ENCODE peak calls at places on chromosomes 2 and 18, in nine cellular contexts. One of them, this sample, is unnamed.

GRCh38 chr2:101828267-101829017 is 130.9 kb downstream of the MAP4K4 start:
- DNase-seq in coronary artery: no peak
- DNase-seq in lower lobe of right lung: no peak
- DNase-seq in fibroblast of pulmonary artery: peak; percentile 60
- DNase-seq in IMR-90: no peak
- DNase-seq in A549: no peak
- DNase-seq in uterus: no peak
- DNase-seq in brain microvascular endothelial cell: no peak
- DNase-seq in neuronal stem cell: no peak
- DNase-seq in this sample: peak; percentile 69

GRCh38 chr2:164671664-164672396 is 50.5 kb upstream of the GRB14 start:
- DNase-seq in coronary artery: no peak
- DNase-seq in lower lobe of right lung: no peak
- DNase-seq in fibroblast of pulmonary artery: peak; percentile 8
- DNase-seq in IMR-90: no peak
- DNase-seq in A549: no peak
- DNase-seq in uterus: no peak
- DNase-seq in brain microvascular endothelial cell: peak; percentile 7
- DNase-seq in neuronal stem cell: no peak
- DNase-seq in this sample: no peak

GRCh38 chr2:231926180-231926741 is at the start of gene NPPC:
- DNase-seq in coronary artery: peak; percentile 65
- DNase-seq in lower lobe of right lung: peak; percentile 51
- DNase-seq in fibroblast of pulmonary artery: peak; percentile 48
- DNase-seq in IMR-90: peak; percentile 54
- DNase-seq in A549: peak; percentile 46
- DNase-seq in uterus: peak; percentile 70
- DNase-seq in brain microvascular endothelial cell: peak; percentile 22
- DNase-seq in neuronal stem cell: peak; percentile 81
- DNase-seq in this sample: peak; percentile 61

GRCh38 chr2:236964291-236964690 is 121.4 kb upstream of the COPS8 start:
- DNase-seq in coronary artery: peak; percentile 64
- DNase-seq in lower lobe of right lung: no peak
- DNase-seq in fibroblast of pulmonary artery: no peak
- DNase-seq in IMR-90: no peak
- DNase-seq in A549: no peak
- DNase-seq in uterus: no peak
- DNase-seq in brain microvascular endothelial cell: no peak
- DNase-seq in neuronal stem cell: no peak
- DNase-seq in this sample: no peak

GRCh38 chr18:8480506-8481328 is 128.5 kb upstream of the RAB12 start:
- DNase-seq in coronary artery: no peak
- DNase-seq in lower lobe of right lung: no peak
- DNase-seq in fibroblast of pulmonary artery: peak; percentile 84
- DNase-seq in IMR-90: peak; percentile 73
- DNase-seq in A549: peak; percentile 36
- DNase-seq in uterus: peak; percentile 36
- DNase-seq in brain microvascular endothelial cell: peak; percentile 68
- DNase-seq in neuronal stem cell: peak; percentile 20
- DNase-seq in this sample: peak; percentile 83

GRCh38 chr2:25521665-25522387 is 151.6 kb downstream of the DTNB start:
- DNase-seq in coronary artery: no peak
- DNase-seq in lower lobe of right lung: no peak
- DNase-seq in fibroblast of pulmonary artery: peak; percentile 91
- DNase-seq in IMR-90: peak; percentile 81
- DNase-seq in A549: peak; percentile 28
- DNase-seq in uterus: no peak
- DNase-seq in brain microvascular endothelial cell: peak; percentile 55
- DNase-seq in neuronal stem cell: peak; percentile 26
- DNase-seq in this sample: peak; percentile 92

GRCh38 chr2:11861044-11861443 is 114.6 kb downstream of the LPIN1 start:
- DNase-seq in coronary artery: no peak
- DNase-seq in lower lobe of right lung: no peak
- DNase-seq in fibroblast of pulmonary artery: no peak
- DNase-seq in IMR-90: no peak
- DNase-seq in A549: no peak
- DNase-seq in uterus: no peak
- DNase-seq in brain microvascular endothelial cell: no peak
- DNase-seq in neuronal stem cell: no peak
- DNase-seq in this sample: no peak

GRCh38 chr18:77065221-77065981 is 67.2 kb downstream of the MBP start:
- DNase-seq in coronary artery: no peak
- DNase-seq in lower lobe of right lung: peak; percentile 86
- DNase-seq in fibroblast of pulmonary artery: peak; percentile 98
- DNase-seq in IMR-90: peak; percentile 94
- DNase-seq in A549: peak; percentile 41
- DNase-seq in uterus: no peak
- DNase-seq in brain microvascular endothelial cell: peak; percentile 97
- DNase-seq in neuronal stem cell: no peak
- DNase-seq in this sample: peak; percentile 97

GRCh38 chr2:179802483-179802882 is 58.9 kb downstream of the ZNF385B start:
- DNase-seq in coronary artery: no peak
- DNase-seq in lower lobe of right lung: no peak
- DNase-seq in fibroblast of pulmonary artery: no peak
- DNase-seq in IMR-90: no peak
- DNase-seq in A549: no peak
- DNase-seq in uterus: no peak
- DNase-seq in brain microvascular endothelial cell: no peak
- DNase-seq in neuronal stem cell: no peak
- DNase-seq in this sample: no peak

GRCh38 chr18:11565716-11566115 is 43.7 kb upstream of the SLC35G4 start:
- DNase-seq in coronary artery: no peak
- DNase-seq in lower lobe of right lung: no peak
- DNase-seq in fibroblast of pulmonary artery: no peak
- DNase-seq in IMR-90: no peak
- DNase-seq in A549: no peak
- DNase-seq in uterus: no peak
- DNase-seq in brain microvascular endothelial cell: no peak
- DNase-seq in neuronal stem cell: no peak
- DNase-seq in this sample: no peak

DNA sequence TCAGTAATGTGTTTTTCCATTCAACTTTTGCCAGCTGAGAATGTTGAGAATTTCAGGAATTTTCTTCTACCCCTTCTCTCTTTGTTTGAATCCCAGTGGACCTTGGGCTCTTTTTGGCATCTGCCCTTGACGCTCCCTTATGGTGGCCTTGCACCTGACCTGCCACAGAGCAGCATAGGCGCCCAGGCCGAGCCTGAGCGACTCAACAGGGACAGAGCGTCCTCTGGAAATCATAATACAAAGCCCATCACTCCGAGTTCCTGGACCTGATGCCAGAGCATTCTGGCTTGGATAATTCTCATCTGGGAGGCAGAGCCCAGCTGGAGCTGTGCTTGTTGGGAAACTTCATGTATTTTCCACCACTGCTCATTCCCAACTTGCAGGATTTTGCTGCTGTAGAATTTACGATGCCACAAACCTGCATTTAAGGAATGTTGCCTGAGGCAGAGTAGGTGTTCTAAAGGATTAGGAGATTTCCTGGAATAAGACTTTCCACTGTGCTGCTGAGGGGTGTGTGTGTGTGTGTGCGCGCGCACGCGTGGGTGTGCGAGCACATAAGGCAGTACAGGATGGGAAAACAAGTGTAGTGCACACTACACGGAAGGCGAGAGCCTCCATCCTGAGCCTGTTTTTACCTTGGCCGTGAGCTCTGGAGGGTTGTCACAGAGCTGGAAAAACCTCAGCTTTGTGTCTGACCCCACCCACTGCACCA is 77.1 kb upstream of the TXNDC2 start:
- DNase-seq in coronary artery: no peak
- DNase-seq in lower lobe of right lung: no peak
- DNase-seq in fibroblast of pulmonary artery: peak; percentile 50
- DNase-seq in IMR-90: no peak
- DNase-seq in A549: no peak
- DNase-seq in uterus: peak; percentile 37
- DNase-seq in brain microvascular endothelial cell: no peak
- DNase-seq in neuronal stem cell: peak; percentile 62
- DNase-seq in this sample: peak; percentile 51
- H3K4me3 ChIP-seq in coronary artery: peak overlapping the region; percentile 54
- H3K4me3 ChIP-seq in lower lobe of right lung: no peak overlapping the region
- H3K4me3 ChIP-seq in fibroblast of pulmonary artery: no peak overlapping the region
- H3K4me3 ChIP-seq in IMR-90: no peak overlapping the region
- H3K4me3 ChIP-seq in A549: no peak overlapping the region
- H3K4me3 ChIP-seq in uterus: no peak overlapping the region
- H3K4me3 ChIP-seq in brain microvascular endothelial cell: no peak overlapping the region
- H3K4me3 ChIP-seq in neuronal stem cell: no peak overlapping the region
- H3K4me3 ChIP-seq in this sample: no peak overlapping the region

GRCh38 chr2:31413876-31414550 is 529 bp downstream of the XDH start:
- DNase-seq in coronary artery: no peak
- DNase-seq in lower lobe of right lung: no peak
- DNase-seq in fibroblast of pulmonary artery: no peak
- DNase-seq in IMR-90: no peak
- DNase-seq in A549: no peak
- DNase-seq in uterus: no peak
- DNase-seq in brain microvascular endothelial cell: no peak
- DNase-seq in neuronal stem cell: no peak
- DNase-seq in this sample: peak; percentile 14
- H3K4me3 ChIP-seq in coronary artery: no peak overlapping the region
- H3K4me3 ChIP-seq in lower lobe of right lung: no peak overlapping the region
- H3K4me3 ChIP-seq in fibroblast of pulmonary artery: no peak overlapping the region
- H3K4me3 ChIP-seq in IMR-90: no peak overlapping the region
- H3K4me3 ChIP-seq in A549: peak overlapping the region; percentile 5
- H3K4me3 ChIP-seq in uterus: no peak overlapping the region
- H3K4me3 ChIP-seq in brain microvascular endothelial cell: no peak overlapping the region
- H3K4me3 ChIP-seq in neuronal stem cell: no peak overlapping the region
- H3K4me3 ChIP-seq in this sample: no peak overlapping the region

GRCh38 chr2:166517533-166517932 is 23.5 kb upstream of the SCN7A start:
- DNase-seq in coronary artery: no peak
- DNase-seq in lower lobe of right lung: no peak
- DNase-seq in fibroblast of pulmonary artery: no peak
- DNase-seq in IMR-90: no peak
- DNase-seq in A549: no peak
- DNase-seq in uterus: no peak
- DNase-seq in brain microvascular endothelial cell: no peak
- DNase-seq in neuronal stem cell: no peak
- DNase-seq in this sample: no peak
- H3K4me3 ChIP-seq in coronary artery: no peak overlapping the region
- H3K4me3 ChIP-seq in lower lobe of right lung: no peak overlapping the region
- H3K4me3 ChIP-seq in fibroblast of pulmonary artery: no peak overlapping the region
- H3K4me3 ChIP-seq in IMR-90: no peak overlapping the region
- H3K4me3 ChIP-seq in A549: no peak overlapping the region
- H3K4me3 ChIP-seq in uterus: no peak overlapping the region
- H3K4me3 ChIP-seq in brain microvascular endothelial cell: no peak overlapping the region
- H3K4me3 ChIP-seq in neuronal stem cell: no peak overlapping the region
- H3K4me3 ChIP-seq in this sample: no peak overlapping the region

GRCh38 chr2:15334650-15335326 is 226.3 kb downstream of the NBAS start:
- DNase-seq in coronary artery: no peak
- DNase-seq in lower lobe of right lung: no peak
- DNase-seq in fibroblast of pulmonary artery: peak; percentile 38
- DNase-seq in IMR-90: peak; percentile 57
- DNase-seq in A549: no peak
- DNase-seq in uterus: no peak
- DNase-seq in brain microvascular endothelial cell: peak; percentile 24
- DNase-seq in neuronal stem cell: no peak
- DNase-seq in this sample: peak; percentile 29
- H3K4me3 ChIP-seq in coronary artery: no peak overlapping the region
- H3K4me3 ChIP-seq in lower lobe of right lung: no peak overlapping the region
- H3K4me3 ChIP-seq in fibroblast of pulmonary artery: no peak overlapping the region
- H3K4me3 ChIP-seq in IMR-90: no peak overlapping the region
- H3K4me3 ChIP-seq in A549: no peak overlapping the region
- H3K4me3 ChIP-seq in uterus: no peak overlapping the region
- H3K4me3 ChIP-seq in brain microvascular endothelial cell: no peak overlapping the region
- H3K4me3 ChIP-seq in neuronal stem cell: no peak overlapping the region
- H3K4me3 ChIP-seq in this sample: no peak overlapping the region

DNA sequence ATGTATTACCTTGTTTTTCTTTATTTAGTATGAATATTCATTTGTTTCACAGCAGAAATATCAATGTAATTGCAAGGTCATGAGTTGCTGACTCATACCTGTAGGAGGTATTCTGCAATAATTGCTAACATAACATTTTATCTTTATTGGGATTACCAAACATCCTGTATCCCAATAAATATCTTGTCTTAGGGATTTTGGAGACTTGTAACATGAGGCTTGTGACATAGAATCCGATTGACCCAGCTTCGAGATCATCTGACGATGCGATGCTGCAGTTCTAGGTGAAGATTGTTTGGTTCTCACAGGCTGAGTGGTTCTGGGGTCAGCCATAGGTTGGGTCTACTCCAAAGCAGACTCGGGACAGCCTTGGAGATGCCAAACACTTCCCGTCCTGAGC is 133.4 kb upstream of the RND3 start:
- DNase-seq in coronary artery: no peak
- DNase-seq in lower lobe of right lung: no peak
- DNase-seq in fibroblast of pulmonary artery: peak; percentile 65
- DNase-seq in IMR-90: peak; percentile 51
- DNase-seq in A549: no peak
- DNase-seq in uterus: peak; percentile 16
- DNase-seq in brain microvascular endothelial cell: peak; percentile 35
- DNase-seq in neuronal stem cell: no peak
- DNase-seq in this sample: peak; percentile 40
- H3K4me3 ChIP-seq in coronary artery: no peak overlapping the region
- H3K4me3 ChIP-seq in lower lobe of right lung: no peak overlapping the region
- H3K4me3 ChIP-seq in fibroblast of pulmonary artery: no peak overlapping the region
- H3K4me3 ChIP-seq in IMR-90: no peak overlapping the region
- H3K4me3 ChIP-seq in A549: no peak overlapping the region
- H3K4me3 ChIP-seq in uterus: no peak overlapping the region
- H3K4me3 ChIP-seq in brain microvascular endothelial cell: no peak overlapping the region
- H3K4me3 ChIP-seq in neuronal stem cell: no peak overlapping the region
- H3K4me3 ChIP-seq in this sample: no peak overlapping the region

DNA sequence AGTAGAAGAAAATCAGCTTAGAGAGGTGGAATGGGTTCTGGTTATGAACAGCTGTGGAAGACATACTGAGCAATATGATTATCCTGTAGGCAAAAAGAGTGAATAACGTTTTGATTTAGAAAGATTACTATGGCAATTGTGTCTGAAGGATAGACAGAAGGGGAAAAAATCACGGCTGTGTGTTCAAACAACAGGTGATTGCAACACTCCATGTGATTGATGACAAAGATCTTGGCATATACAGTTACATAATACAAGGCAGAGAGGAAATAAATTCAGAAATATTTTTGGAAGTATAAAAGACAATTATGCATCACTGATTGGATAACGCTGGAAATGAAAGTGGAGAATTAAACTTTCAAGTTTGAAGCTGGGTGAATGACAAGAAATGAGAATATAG is 58.5 kb upstream of the KCNJ3 start:
- DNase-seq in coronary artery: no peak
- DNase-seq in lower lobe of right lung: no peak
- DNase-seq in fibroblast of pulmonary artery: no peak
- DNase-seq in IMR-90: no peak
- DNase-seq in A549: no peak
- DNase-seq in uterus: no peak
- DNase-seq in brain microvascular endothelial cell: no peak
- DNase-seq in neuronal stem cell: no peak
- DNase-seq in this sample: no peak
- H3K4me3 ChIP-seq in coronary artery: no peak overlapping the region
- H3K4me3 ChIP-seq in lower lobe of right lung: no peak overlapping the region
- H3K4me3 ChIP-seq in fibroblast of pulmonary artery: no peak overlapping the region
- H3K4me3 ChIP-seq in IMR-90: no peak overlapping the region
- H3K4me3 ChIP-seq in A549: no peak overlapping the region
- H3K4me3 ChIP-seq in uterus: no peak overlapping the region
- H3K4me3 ChIP-seq in brain microvascular endothelial cell: no peak overlapping the region
- H3K4me3 ChIP-seq in neuronal stem cell: no peak overlapping the region
- H3K4me3 ChIP-seq in this sample: no peak overlapping the region

This sample was measured in cardiac fibroblast.